ENCODE peak calls at places on chromosomes 5 and 9, in five cellular contexts. T is SK-N-SH, E is HepG2, B is GM12878, X is K562. P is an unnamed sample.

GRCh38 chr5:142326480-142326938 is 1.7 kb upstream of the SPRY4 start:
- DNase-seq in B (no peak), T (no peak), X (no peak), E (no peak), P (no peak)

GRCh38 chr9:96251451-96251850 is 50.5 kb downstream of the HSD17B3 start:
- DNase-seq in B (no peak), E (no peak), T (no peak), X (no peak), P (no peak)

GRCh38 chr9:130189840-130190239 is 17.6 kb downstream of the NCS1 start:
- DNase-seq in X (no peak), E (no peak), B (no peak), T (no peak), P (no peak)

GRCh38 chr5:121525731-121526130 is 326.0 kb upstream of the FTMT start:
- DNase-seq in T (no peak), E (no peak), X (no peak), B (no peak), P (no peak)

GRCh38 chr5:61823796-61824195 is 482.2 kb upstream of the KIF2A start:
- DNase-seq in E (no peak), X (no peak), T (no peak), B (no peak), P (no peak)

GRCh38 chr5:179953934-179954833 is 46.5 kb upstream of the TBC1D9B start:
- DNase-seq in T (no peak), B (no peak), X (no peak), E (no peak), P (no peak)

GRCh38 chr9:137422668-137423000 is 328 bp downstream of the EXD3 start:
- DNase-seq in T (peak; percentile 79), X (peak; percentile 75), B (no peak), E (no peak), P (no peak)

GRCh38 chr5:39498247-39498952 is 73.6 kb upstream of the DAB2 start:
- DNase-seq in X (no peak), E (no peak), T (no peak), B (no peak), P (no peak)

GRCh38 chr5:53128481-53128880 is 18.9 kb upstream of the MOCS2 start:
- DNase-seq in T (no peak), X (no peak), E (no peak), B (no peak), P (no peak)

GRCh38 chr5:129904102-129904666 is at the start of gene CHSY3:
- DNase-seq in T (peak; percentile 71), E (peak; percentile 25), B (no peak), X (peak; percentile 14), P (peak; percentile 46)

GRCh38 chr9:130020618-130021017 is 22.4 kb downstream of the FNBP1 start:
- DNase-seq in X (no peak), T (no peak), E (no peak), B (no peak), P (no peak)

GRCh38 chr9:79731483-79731882 is 159.7 kb downstream of the TLE4 start:
- DNase-seq in B (peak; percentile 13), E (no peak), X (no peak), T (no peak), P (no peak)

GRCh38 chr9:34484678-34485077 is 26.1 kb downstream of the DNAI1 start:
- DNase-seq in X (no peak), B (no peak), T (no peak), E (no peak), P (no peak)

GRCh38 chr5:74538206-74538661 is 102.3 kb downstream of the ENC1 start:
- DNase-seq in X (no peak), E (peak; percentile 89), T (no peak), B (no peak), P (no peak)

GRCh38 chr9:121895836-121896544 is 197.1 kb downstream of the TTLL11 start:
- DNase-seq in T (no peak), B (no peak), E (peak; percentile 5), X (no peak), P (no peak)

GRCh38 chr9:125343518-125344284 is 82.1 kb downstream of the GAPVD1 start:
- DNase-seq in X (no peak), T (no peak), B (no peak), E (no peak), P (no peak)

GRCh38 chr9:76667521-76667957 is 96.7 kb upstream of the PCA3 start:
- DNase-seq in B (no peak), X (no peak), E (no peak), T (no peak), P (no peak)

GRCh38 chr9:136244116-136244775 is 1.4 kb downstream of the QSOX2 start:
- DNase-seq in B (peak; percentile 76), E (peak; percentile 84), T (no peak), X (no peak), P (no peak)

GRCh38 chr5:139194486-139194885 is 3.7 kb downstream of the SIL1 start:
- DNase-seq in T (no peak), B (no peak), X (no peak), E (no peak), P (no peak)

GRCh38 chr5:171667341-171668096 is 118.1 kb upstream of the SMIM23 start:
- DNase-seq in B (no peak), T (peak; percentile 44), E (no peak), X (no peak), P (no peak)

GRCh38 chr5:128258387-128258786 is 174.8 kb downstream of the SLC12A2 start:
- DNase-seq in B (no peak), T (no peak), X (no peak), E (no peak), P (no peak)
- H3K4me3 ChIP-seq in B (no peak overlapping the region), T (no peak overlapping the region), X (no peak overlapping the region), E (no peak overlapping the region), P (no peak overlapping the region)

GRCh38 chr9:98867434-98868168 is 60.1 kb downstream of the GALNT12 start:
- DNase-seq in X (peak; percentile 43), B (no peak), T (no peak), E (no peak), P (no peak)
- TF ChIP-seq YY1 in X (no peak), B (no peak), T (no peak), E (no peak), P (no peak)

GRCh38 chr9:2657427-2657826 is 35.8 kb downstream of the VLDLR start:
- DNase-seq in X (no peak), B (no peak), T (no peak), E (no peak), P (no peak)
- TF ChIP-seq REST in X (no peak), B (no peak), T (no peak), E (no peak), P (no peak)

GRCh38 chr9:78393932-78394331 is 97.0 kb downstream of the PSAT1 start:
- DNase-seq in B (no peak), T (no peak), E (no peak), X (no peak), P (no peak)
- H3K4me3 ChIP-seq in B (no peak overlapping the region), T (no peak overlapping the region), E (no peak overlapping the region), X (no peak overlapping the region), P (no peak overlapping the region)

DNA sequence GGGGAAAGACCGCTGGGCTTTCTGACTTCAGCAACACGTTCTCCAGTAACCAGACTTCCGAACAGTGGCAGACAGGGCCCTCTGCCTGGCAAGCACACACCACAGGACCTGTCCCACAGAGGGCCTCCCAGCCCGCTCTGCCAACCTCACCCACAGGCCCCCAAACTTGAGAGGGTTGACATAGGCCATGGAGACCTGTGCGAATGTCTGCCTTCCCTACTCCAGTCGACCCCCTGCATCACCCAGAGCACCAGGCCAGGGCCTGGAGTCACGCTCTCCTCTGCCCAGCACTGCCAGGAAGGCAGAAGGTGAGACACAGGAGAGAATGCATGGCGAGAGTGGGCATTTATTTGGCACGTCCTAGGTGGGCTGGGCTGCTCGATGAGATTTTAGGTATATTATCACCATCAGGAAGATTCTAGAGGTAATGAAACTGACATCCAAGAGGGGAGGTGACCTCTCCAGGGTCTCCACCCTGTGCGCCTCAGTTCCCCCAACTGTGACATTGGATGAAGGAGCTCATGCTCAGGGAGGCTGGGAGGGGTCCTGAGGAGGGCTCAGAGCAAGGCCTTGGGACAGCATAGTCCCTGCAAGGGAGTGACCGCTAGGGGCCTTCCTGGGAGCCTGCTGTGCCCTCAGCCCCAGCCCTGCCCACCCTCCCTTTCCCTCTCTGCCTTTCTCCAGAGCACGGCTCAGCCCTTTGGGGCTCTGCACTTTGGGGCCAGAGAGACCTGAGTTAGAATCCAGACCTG is 54.9 kb downstream of the DUSP1 start:
- DNase-seq in T (no peak), B (no peak), E (peak; percentile 43), X (peak; percentile 51), P (no peak)
- TF ChIP-seq YY1 in T (no peak), B (no peak), E (no peak), X (no peak), P (no peak)

DNA sequence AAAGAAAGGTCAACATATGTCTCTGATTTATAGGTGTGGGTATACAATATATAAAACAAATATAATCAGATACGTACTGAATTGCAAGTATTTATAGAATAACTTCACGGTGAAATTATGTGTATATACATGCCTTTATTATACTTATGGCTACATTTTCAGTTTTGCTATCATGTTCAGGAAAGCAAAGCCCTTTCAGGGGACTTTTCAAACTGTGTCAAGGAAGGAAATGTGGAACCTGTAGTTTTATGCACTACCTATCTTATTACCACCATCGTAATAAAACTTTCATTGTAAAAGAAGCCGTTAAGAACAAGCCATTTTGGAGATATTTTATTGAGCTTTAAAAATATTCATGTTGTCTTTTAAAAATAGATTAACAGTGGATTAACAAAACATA is 257.2 kb downstream of the PJA2 start:
- DNase-seq in T (no peak), X (no peak), E (no peak), B (no peak), P (no peak)
- TF ChIP-seq REST in T (no peak), X (no peak), E (no peak), B (no peak), P (no peak)